ENCODE peak calls at places on chromosome 16, in five cellular contexts. T, S, L, Z and F are unnamed samples.

GRCh38 chr16:56413381-56413780 is 12.0 kb downstream of the AMFR start:
- DNase-seq in T (no peak), S (no peak), L (no peak), Z (no peak), F (no peak)

GRCh38 chr16:28193530-28194423 is 18.0 kb downstream of the XPO6 start:
- DNase-seq in T (no peak), S (no peak), L (no peak), Z (peak), F (no peak)

GRCh38 chr16:16850274-16850673 is 471.3 kb downstream of the NPIPA7 start:
- DNase-seq in T (no peak), S (no peak), L (no peak), Z (no peak), F (no peak)

GRCh38 chr16:78770353-78771091 is 671.1 kb downstream of the WWOX start:
- DNase-seq in T (peak), S (peak), L (peak), Z (no peak), F (peak)

GRCh38 chr16:546909-547770 is 13.1 kb upstream of the PRR35 start:
- DNase-seq in T (no peak), S (no peak), L (peak), Z (no peak), F (peak)

GRCh38 chr16:83554096-83554495 is 253.7 kb upstream of the HSBP1 start:
- DNase-seq in T (no peak), S (no peak), L (no peak), Z (no peak), F (no peak)

GRCh38 chr16:86501989-86502855 is 8.1 kb upstream of the FOXF1 start:
- DNase-seq in T (no peak), S (no peak), L (no peak), Z (no peak), F (no peak)

GRCh38 chr16:1072526-1073261 is at the start of gene SSTR5:
- DNase-seq in T (no peak), S (no peak), L (no peak), Z (no peak), F (no peak)

GRCh38 chr16:69386596-69386995 is 789 bp upstream of the TERF2 start:
- DNase-seq in T (no peak), S (no peak), L (no peak), Z (peak), F (no peak)

GRCh38 chr16:66171578-66171977 is 194.9 kb upstream of the CDH5 start:
- DNase-seq in T (no peak), S (no peak), L (no peak), Z (no peak), F (no peak)

GRCh38 chr16:52603015-52603414 is 56.1 kb upstream of the TOX3 start:
- DNase-seq in T (no peak), S (no peak), L (peak), Z (no peak), F (no peak)

GRCh38 chr16:70381604-70382342 is 35.1 kb downstream of the DDX19A start:
- DNase-seq in T (no peak), S (no peak), L (no peak), Z (no peak), F (no peak)

GRCh38 chr16:14111713-14112538 is 40.8 kb downstream of the MRTFB start:
- DNase-seq in T (peak), S (no peak), L (peak), Z (peak), F (no peak)

GRCh38 chr16:48498761-48499600 is 111.0 kb downstream of the N4BP1 start:
- DNase-seq in T (peak), S (no peak), L (no peak), Z (peak), F (no peak)

GRCh38 chr16:66569131-66569530 is 2.9 kb downstream of the CMTM1 start:
- DNase-seq in T (no peak), S (no peak), L (no peak), Z (peak), F (no peak)

GRCh38 chr16:69930117-69930776 is 20.9 kb upstream of the CLEC18A start:
- DNase-seq in T (no peak), S (no peak), L (peak), Z (peak), F (no peak)

GRCh38 chr16:66569827-66570405 is 3.7 kb downstream of the CMTM1 start:
- DNase-seq in T (no peak), S (no peak), L (no peak), Z (peak), F (no peak)

DNA sequence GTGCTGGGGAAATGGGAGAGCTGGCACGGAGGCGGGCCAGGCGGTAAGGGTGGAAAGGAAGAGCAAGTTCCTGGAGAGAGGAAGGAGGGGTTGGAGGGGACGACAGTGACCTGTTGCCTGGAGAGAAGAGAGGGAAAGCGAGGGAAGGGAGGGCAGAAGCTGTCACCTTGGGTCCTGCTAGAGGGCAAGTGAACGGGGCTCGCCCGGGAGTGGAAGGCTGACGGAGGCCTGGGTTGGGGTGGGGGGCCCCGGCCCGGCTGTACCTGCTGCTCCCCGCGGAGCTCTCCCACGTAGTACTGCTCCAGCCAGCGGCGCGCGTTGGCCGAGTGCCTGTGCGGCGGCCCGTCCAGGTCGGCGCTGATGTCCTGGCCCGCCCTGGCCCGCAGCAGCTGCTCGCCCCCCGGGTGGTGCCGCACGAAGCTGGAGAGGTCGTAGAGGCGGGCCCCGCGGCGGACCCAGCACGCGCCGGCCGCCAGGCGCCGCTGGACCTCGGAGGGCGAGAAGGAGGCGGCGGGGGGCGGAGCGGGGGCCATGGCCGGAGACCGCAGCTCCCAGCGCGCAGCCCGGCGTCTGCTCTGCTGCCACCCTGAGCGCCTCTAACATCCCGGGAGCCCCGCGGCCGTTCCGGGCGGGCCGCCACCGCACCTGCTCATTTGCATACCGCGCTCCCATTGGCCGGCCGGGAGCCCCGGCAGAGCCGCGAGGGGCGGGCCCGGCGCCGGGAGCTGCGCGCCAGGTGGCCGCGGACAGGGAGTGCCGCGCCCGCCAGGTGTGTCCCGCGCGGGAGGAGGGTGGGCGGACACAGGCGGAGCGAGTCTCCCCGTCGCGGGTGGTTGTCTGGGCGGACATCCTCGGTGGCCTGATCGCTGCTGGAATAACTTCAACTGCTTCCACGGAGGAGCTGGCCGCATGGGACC is at the start of gene FA2H:
- DNase-seq in T (peak), S (no peak), L (peak), Z (peak), F (peak)
- TF ChIP-seq CTCF in T (no peak), S (peak), L (peak), Z (no peak), F (peak)

GRCh38 chr16:88286301-88286923 is 96.3 kb upstream of the ZNF469 start:
- DNase-seq in T (no peak), S (no peak), L (no peak), Z (no peak), F (no peak)

GRCh38 chr16:88288303-88288702 is 94.5 kb upstream of the ZNF469 start:
- DNase-seq in T (no peak), S (no peak), L (no peak), Z (no peak), F (no peak)

GRCh38 chr16:88289001-88289400 is 93.8 kb upstream of the ZNF469 start:
- DNase-seq in T (no peak), S (no peak), L (no peak), Z (no peak), F (no peak)

GRCh38 chr16:88285514-88285822 is 97.3 kb upstream of the ZNF469 start:
- DNase-seq in T (no peak), S (no peak), L (no peak), Z (no peak), F (no peak)

DNA sequence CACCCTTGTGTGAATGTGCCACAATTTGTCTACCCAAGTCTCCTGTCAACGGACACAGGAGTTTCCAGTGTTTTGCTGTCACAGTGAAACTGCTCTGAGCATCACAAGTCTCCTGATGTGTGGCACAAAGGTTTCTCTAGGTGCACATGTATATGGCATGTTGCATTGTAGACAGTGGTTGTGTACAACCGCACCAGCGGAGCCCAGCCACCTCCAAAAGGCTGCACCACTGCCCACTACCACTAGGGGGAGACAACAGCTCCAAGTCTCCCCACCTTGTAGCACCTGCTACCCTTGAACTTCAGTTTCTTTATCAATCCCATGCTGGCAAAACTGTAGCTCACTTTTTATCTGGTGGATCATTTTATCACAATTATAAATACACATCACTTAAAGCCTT is 95.5 kb upstream of the ZNF469 start:
- DNase-seq in T (no peak), S (no peak), L (no peak), Z (peak), F (peak)
- TF ChIP-seq CTCF in T (no peak), S (peak), L (peak), Z (peak), F (peak)

DNA sequence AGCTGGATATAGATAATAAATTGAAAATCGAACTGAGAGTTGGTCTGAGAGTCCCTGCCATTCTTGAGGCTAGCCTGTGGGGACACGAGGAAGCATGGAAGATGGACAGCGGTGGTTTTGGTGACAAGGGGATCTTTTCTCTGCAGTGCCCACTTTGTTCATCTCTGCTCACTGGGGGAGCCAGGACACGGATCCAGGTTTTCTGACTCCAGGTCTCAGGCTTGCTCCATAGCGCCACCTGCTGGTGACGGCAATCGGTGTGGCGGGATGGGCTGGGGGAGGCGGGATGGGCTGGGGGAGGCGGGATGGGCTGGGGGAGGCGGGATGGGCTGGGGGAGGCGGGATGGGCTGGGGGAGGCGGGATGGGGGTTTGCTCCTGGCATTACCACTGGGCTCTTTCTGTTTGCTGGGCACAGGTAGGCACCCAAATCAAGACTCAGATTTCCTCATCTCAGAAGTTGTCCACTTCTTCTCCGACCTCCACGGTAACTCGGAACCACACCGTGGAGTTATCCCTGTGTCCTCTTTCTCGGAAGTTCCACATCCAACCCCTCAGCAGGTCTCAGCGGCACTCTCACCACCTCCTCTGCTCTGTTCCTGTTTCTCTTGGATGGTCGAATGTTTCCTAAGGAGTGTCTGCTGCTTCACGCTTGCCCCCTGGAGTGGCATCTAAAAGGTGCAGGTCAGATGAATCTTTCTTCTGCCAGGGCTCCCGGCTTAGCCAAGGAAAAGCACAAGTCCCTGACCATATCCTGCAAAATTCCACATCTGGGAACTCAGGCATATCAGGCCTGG is 142.4 kb downstream of the CYLD start:
- DNase-seq in T (no peak), S (no peak), L (peak), Z (no peak), F (peak)
- TF ChIP-seq CTCF in T (no peak), S (peak), L (peak), Z (peak), F (peak)

DNA sequence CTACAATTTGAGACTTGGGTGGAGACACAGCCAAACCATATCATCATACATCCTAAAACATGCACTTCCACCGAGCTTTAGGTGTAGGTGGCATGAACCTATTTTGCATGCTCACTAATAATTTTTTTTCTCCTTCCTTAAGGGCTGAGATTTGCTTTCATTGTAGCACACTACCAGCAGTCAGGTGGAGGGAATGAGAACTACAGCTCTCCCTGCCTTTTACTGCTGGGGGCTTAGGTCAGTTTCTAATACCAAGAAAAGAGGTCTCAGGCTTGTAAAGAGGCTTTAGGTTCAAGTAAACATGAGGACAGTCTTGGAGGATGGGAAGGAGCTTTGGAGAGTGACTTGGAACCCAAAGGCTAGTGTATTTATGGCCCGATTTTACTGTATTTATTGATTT is 22.0 kb downstream of the CFAP20 start:
- DNase-seq in T (no peak), S (no peak), L (no peak), Z (no peak), F (no peak)
- TF ChIP-seq CTCF in T (no peak), S (no peak), L (peak), Z (peak), F (no peak)